ENCODE peak calls at places on chromosomes 12 and 14, in ten cellular contexts. D is heart right ventricle; C is SK-N-SH; T is CD8-positive, alpha-beta T cell; U is breast epithelium; O is neuronal stem cell; X is cardiac muscle cell; V is body of pancreas; Q is ovary; B is aorta. P is an unnamed sample.

GRCh38 chr14:31855262-31855661 is 221.8 kb upstream of the ARHGAP5 start:
- DNase-seq in D (no peak), C (no peak), T (no peak), U (no peak), O (no peak), X (no peak), V (no peak), Q (no peak), B (no peak), P (no peak)

GRCh38 chr12:101040936-101041335 is 169.1 kb downstream of the SLC5A8 start:
- DNase-seq in D (no peak), C (no peak), T (no peak), U (no peak), O (no peak), X (no peak), V (no peak), Q (no peak), B (no peak), P (no peak)

GRCh38 chr12:114403044-114403689 is 2.8 kb downstream of the TBX5 start:
- DNase-seq in D (peak), C (peak), T (no peak), U (no peak), O (peak), X (peak), V (no peak), Q (no peak), B (no peak), P (no peak)

GRCh38 chr12:24175281-24175680 is 225.8 kb upstream of the SOX5 start:
- DNase-seq in D (no peak), C (no peak), T (no peak), U (no peak), O (no peak), X (no peak), V (no peak), Q (no peak), B (no peak), P (no peak)

GRCh38 chr12:51592034-51592705 is 1.1 kb downstream of the SCN8A start:
- DNase-seq in D (no peak), C (peak), T (no peak), U (no peak), O (peak), X (no peak), V (no peak), Q (no peak), B (no peak), P (no peak)

GRCh38 chr12:6570264-6570887 is 2.3 kb upstream of the NOP2 start:
- DNase-seq in D (peak), C (peak), T (peak), U (no peak), O (no peak), X (peak), V (peak), Q (peak), B (no peak), P (no peak)

GRCh38 chr14:75543258-75543657 is 21.0 kb downstream of the BATF start:
- DNase-seq in D (no peak), C (no peak), T (no peak), U (no peak), O (no peak), X (no peak), V (no peak), Q (no peak), B (no peak), P (no peak)

GRCh38 chr12:66044731-66045130 is 85.8 kb downstream of the LLPH start:
- DNase-seq in D (no peak), C (no peak), T (no peak), U (no peak), O (no peak), X (no peak), V (no peak), Q (no peak), B (no peak), P (no peak)

GRCh38 chr14:28577711-28578131 is 188.9 kb upstream of the FOXG1 start:
- DNase-seq in D (no peak), C (no peak), T (no peak), U (peak), O (no peak), X (no peak), V (no peak), Q (no peak), B (no peak), P (no peak)

GRCh38 chr14:70993931-70994330 is 86.7 kb downstream of the PCNX1 start:
- DNase-seq in D (no peak), C (no peak), T (no peak), U (no peak), O (no peak), X (no peak), V (no peak), Q (no peak), B (no peak), P (no peak)

GRCh38 chr14:63147018-63147417 is 57.2 kb upstream of the RHOJ start:
- DNase-seq in D (no peak), C (no peak), T (no peak), U (no peak), O (no peak), X (no peak), V (no peak), Q (no peak), B (no peak), P (no peak)

GRCh38 chr12:89514751-89515150 is 9.8 kb downstream of the GALNT4 start:
- DNase-seq in D (no peak), C (no peak), T (no peak), U (no peak), O (no peak), X (no peak), V (no peak), Q (no peak), B (no peak), P (no peak)

GRCh38 chr14:21136024-21136423 is 19.8 kb downstream of the OR5AU1 start:
- DNase-seq in D (no peak), C (peak), T (no peak), U (no peak), O (peak), X (peak), V (no peak), Q (no peak), B (no peak), P (no peak)

GRCh38 chr12:29208935-29209701 is 60.0 kb downstream of the FAR2 start:
- DNase-seq in D (no peak), C (no peak), T (no peak), U (no peak), O (no peak), X (no peak), V (no peak), Q (no peak), B (no peak), P (no peak)

GRCh38 chr12:96354326-96354725 is 45.9 kb downstream of the CDK17 start:
- DNase-seq in D (no peak), C (no peak), T (no peak), U (no peak), O (no peak), X (no peak), V (no peak), Q (no peak), B (no peak), P (no peak)

GRCh38 chr12:11765817-11766794 is 116.6 kb downstream of the ETV6 start:
- DNase-seq in D (no peak), C (no peak), T (peak), U (peak), O (no peak), X (no peak), V (no peak), Q (no peak), B (peak), P (no peak)

GRCh38 chr14:23556700-23557440 is 799 bp downstream of the THTPA start:
- DNase-seq in D (no peak), C (no peak), T (no peak), U (no peak), O (no peak), X (no peak), V (no peak), Q (no peak), B (no peak), P (no peak)

GRCh38 chr14:29687071-29687765 is 240.4 kb downstream of the PRKD1 start:
- DNase-seq in D (no peak), C (no peak), T (no peak), U (no peak), O (no peak), X (no peak), V (no peak), Q (no peak), B (no peak), P (no peak)

GRCh38 chr12:127389923-127390322 is 877.0 kb upstream of the TMEM132C start:
- DNase-seq in D (no peak), C (no peak), T (no peak), U (no peak), O (peak), X (peak), V (no peak), Q (no peak), B (no peak), P (no peak)

GRCh38 chr14:41609704-41610183 is 3.1 kb downstream of the LRFN5 start:
- DNase-seq in D (peak), C (peak), T (no peak), U (no peak), O (peak), X (peak), V (no peak), Q (no peak), B (peak), P (peak)

GRCh38 chr12:95548056-95548538 is 3.2 kb downstream of the USP44 start:
- DNase-seq in D (peak), C (peak), T (peak), U (no peak), O (peak), X (peak), V (peak), Q (peak), B (peak), P (no peak)

GRCh38 chr12:29148958-29149690 is at the start of gene FAR2:
- DNase-seq in D (peak), C (peak), T (peak), U (no peak), O (peak), X (peak), V (peak), Q (peak), B (peak), P (no peak)

GRCh38 chr12:105805730-105806390 is 332.9 kb downstream of the NUAK1 start:
- DNase-seq in D (peak), C (no peak), T (no peak), U (no peak), O (no peak), X (no peak), V (no peak), Q (no peak), B (no peak), P (no peak)

GRCh38 chr12:28162697-28163096 is 27.6 kb upstream of the CCDC91 start:
- DNase-seq in D (no peak), C (no peak), T (no peak), U (no peak), O (no peak), X (no peak), V (no peak), Q (no peak), B (no peak), P (no peak)

GRCh38 chr14:44955528-44955927 is 6.2 kb downstream of the KLHL28 start:
- DNase-seq in D (no peak), C (no peak), T (no peak), U (no peak), O (no peak), X (no peak), V (no peak), Q (no peak), B (no peak), P (no peak)

GRCh38 chr14:88430976-88431375 is 45.5 kb downstream of the SPATA7 start:
- DNase-seq in D (no peak), C (no peak), T (no peak), U (no peak), O (no peak), X (no peak), V (no peak), Q (no peak), B (no peak), P (no peak)

GRCh38 chr14:33986804-33987203 is 35.9 kb upstream of the EGLN3 start:
- DNase-seq in D (no peak), C (no peak), T (no peak), U (no peak), O (no peak), X (no peak), V (no peak), Q (no peak), B (no peak), P (no peak)

GRCh38 chr14:38578278-38578681 is 322.4 kb upstream of the CLEC14A start:
- DNase-seq in D (no peak), C (no peak), T (no peak), U (no peak), O (no peak), X (no peak), V (no peak), Q (no peak), B (no peak), P (no peak)

GRCh38 chr14:30440986-30441385 is 118.0 kb upstream of the G2E3 start:
- DNase-seq in D (no peak), C (no peak), T (no peak), U (no peak), O (no peak), X (no peak), V (no peak), Q (no peak), B (no peak), P (no peak)

GRCh38 chr12:51522696-51523095 is 68.3 kb upstream of the SCN8A start:
- DNase-seq in D (no peak), C (peak), T (no peak), U (no peak), O (no peak), X (no peak), V (no peak), Q (no peak), B (no peak), P (no peak)

GRCh38 chr14:54086780-54087179 is 130.2 kb upstream of the BMP4 start:
- DNase-seq in D (no peak), C (no peak), T (no peak), U (no peak), O (no peak), X (no peak), V (no peak), Q (no peak), B (no peak), P (no peak)

GRCh38 chr12:67514502-67514901 is 134.0 kb upstream of the DYRK2 start:
- DNase-seq in D (no peak), C (no peak), T (no peak), U (no peak), O (no peak), X (no peak), V (no peak), Q (no peak), B (no peak), P (no peak)

GRCh38 chr12:67508830-67509229 is 139.7 kb upstream of the DYRK2 start:
- DNase-seq in D (no peak), C (no peak), T (no peak), U (no peak), O (no peak), X (no peak), V (no peak), Q (no peak), B (no peak), P (no peak)

GRCh38 chr12:67515679-67516363 is 132.7 kb upstream of the DYRK2 start:
- DNase-seq in D (no peak), C (no peak), T (peak), U (no peak), O (no peak), X (no peak), V (peak), Q (no peak), B (no peak), P (no peak)

GRCh38 chr12:67509987-67510386 is 138.6 kb upstream of the DYRK2 start:
- DNase-seq in D (no peak), C (no peak), T (no peak), U (no peak), O (no peak), X (no peak), V (no peak), Q (no peak), B (no peak), P (no peak)

GRCh38 chr12:67512061-67512460 is 136.5 kb upstream of the DYRK2 start:
- DNase-seq in D (no peak), C (no peak), T (no peak), U (no peak), O (no peak), X (no peak), V (no peak), Q (no peak), B (no peak), P (no peak)
- H3K27ac ChIP-seq in D (no peak), C (no peak), T (no peak), U (no peak), O (no peak), X (no peak), V (no peak), Q (no peak), B (no peak), P (no peak)

GRCh38 chr12:124024790-124025189 is 51.8 kb downstream of the ZNF664 start:
- DNase-seq in D (no peak), C (no peak), T (no peak), U (no peak), O (no peak), X (no peak), V (no peak), Q (no peak), B (no peak), P (no peak)
- H3K27ac ChIP-seq in D (no peak), C (no peak), T (no peak), U (no peak), O (no peak), X (peak), V (no peak), Q (no peak), B (no peak), P (no peak)

GRCh38 chr14:69540654-69541335 is 33.9 kb downstream of the CCDC177 start:
- DNase-seq in D (no peak), C (no peak), T (no peak), U (no peak), O (no peak), X (no peak), V (no peak), Q (no peak), B (no peak), P (no peak)
- H3K27ac ChIP-seq in D (no peak), C (no peak), T (no peak), U (peak), O (no peak), X (no peak), V (peak), Q (no peak), B (no peak), P (no peak)

DNA sequence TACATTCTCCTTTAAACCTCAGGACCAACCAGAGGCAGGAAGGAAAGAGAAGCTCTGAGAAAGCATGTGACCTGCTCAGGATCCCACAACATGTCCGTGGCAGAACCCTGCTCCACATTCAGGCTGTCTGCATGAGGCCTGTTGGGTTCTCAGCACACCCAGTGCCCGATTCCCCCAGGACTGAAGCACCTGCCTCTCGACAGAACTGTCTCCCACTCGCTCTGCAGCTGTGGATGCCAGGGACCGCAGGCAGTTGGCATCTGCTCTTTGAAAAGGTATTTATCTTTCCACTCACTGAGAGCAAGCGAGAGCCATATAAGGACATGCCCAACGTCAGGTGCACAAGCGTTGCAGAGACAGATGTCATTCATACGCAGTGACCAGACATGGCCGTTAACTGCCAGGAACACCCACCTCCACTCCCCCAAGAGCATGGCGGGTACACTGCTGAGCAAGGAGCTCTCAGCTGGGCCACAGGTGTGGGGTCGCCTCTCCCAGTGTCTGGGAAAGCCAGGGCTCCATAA is 18.9 kb downstream of the PITPNM2 start:
- DNase-seq in D (no peak), C (no peak), T (peak), U (peak), O (no peak), X (no peak), V (peak), Q (no peak), B (no peak), P (no peak)
- H3K27ac ChIP-seq in D (peak), C (no peak), T (peak), U (peak), O (no peak), X (no peak), V (no peak), Q (no peak), B (no peak), P (no peak)

GRCh38 chr12:62684586-62685295 is 218.1 kb downstream of the MON2 start:
- DNase-seq in D (peak), C (peak), T (no peak), U (no peak), O (no peak), X (no peak), V (no peak), Q (peak), B (peak), P (no peak)

GRCh38 chr12:62689042-62689839 is 222.6 kb downstream of the MON2 start:
- DNase-seq in D (no peak), C (no peak), T (no peak), U (no peak), O (no peak), X (no peak), V (no peak), Q (no peak), B (no peak), P (no peak)

GRCh38 chr12:62683724-62684501 is 217.3 kb downstream of the MON2 start:
- DNase-seq in D (peak), C (peak), T (no peak), U (peak), O (no peak), X (no peak), V (peak), Q (peak), B (peak), P (no peak)

GRCh38 chr12:62691309-62691708 is 224.7 kb downstream of the MON2 start:
- DNase-seq in D (no peak), C (no peak), T (no peak), U (no peak), O (no peak), X (no peak), V (no peak), Q (no peak), B (no peak), P (no peak)

DNA sequence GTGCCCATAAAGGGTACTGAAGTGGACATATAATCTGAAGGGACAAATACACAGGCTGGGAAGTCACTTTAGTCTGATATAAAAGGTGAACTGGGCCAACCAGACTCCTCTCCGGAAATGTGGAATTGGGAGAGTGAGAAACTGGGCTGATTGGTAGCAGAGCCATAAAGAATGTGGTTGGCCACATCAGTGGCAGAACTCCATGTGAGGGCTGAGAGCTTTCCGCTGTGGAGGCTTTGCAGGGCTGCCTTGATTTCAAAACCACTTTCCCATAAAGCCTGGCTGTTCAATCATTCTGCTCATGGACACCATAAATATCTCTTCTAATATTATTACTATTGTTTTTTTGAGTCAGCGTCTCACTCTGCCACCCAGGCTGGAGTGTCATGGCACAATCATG is 220.3 kb downstream of the MON2 start:
- DNase-seq in D (no peak), C (no peak), T (no peak), U (no peak), O (no peak), X (no peak), V (no peak), Q (no peak), B (no peak), P (no peak)
- H3K27ac ChIP-seq in D (no peak), C (no peak), T (no peak), U (peak), O (no peak), X (no peak), V (no peak), Q (no peak), B (peak), P (no peak)

DNA sequence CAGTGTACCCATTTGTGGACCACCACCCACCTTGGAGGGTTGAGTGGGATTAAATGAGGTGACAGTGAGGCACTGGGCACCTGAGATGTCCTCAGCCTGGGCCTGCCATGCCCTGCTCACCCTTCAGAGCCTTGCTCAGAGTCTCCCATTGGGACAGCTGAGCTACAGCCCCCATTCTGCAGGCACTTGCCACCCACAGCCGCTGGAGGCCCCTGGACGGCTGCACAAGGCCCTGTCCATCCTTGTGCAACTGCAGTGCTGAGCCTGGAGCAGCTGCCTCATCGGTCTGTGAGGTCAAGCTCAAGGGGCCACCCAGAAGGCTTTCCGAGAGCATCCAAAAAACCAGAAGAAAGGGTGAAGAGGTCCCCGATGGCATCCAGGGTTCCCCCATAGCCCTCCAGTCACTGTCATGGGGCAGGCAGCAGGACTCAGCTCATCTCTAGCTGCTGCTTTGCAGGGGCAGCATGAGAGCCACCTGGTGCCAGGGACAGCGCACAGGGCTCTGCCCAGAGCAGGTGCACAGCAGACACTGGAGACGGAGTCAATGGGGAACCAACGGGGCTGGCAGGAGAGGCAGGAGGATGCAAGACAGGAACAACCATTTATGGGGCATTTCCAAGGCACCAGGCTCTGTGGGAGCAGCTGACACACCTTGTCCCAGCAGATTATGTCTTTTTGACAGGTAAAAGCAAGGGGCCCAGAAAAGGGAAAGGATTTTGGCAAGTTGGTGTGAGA is 84.6 kb downstream of the ARL6IP4 start:
- DNase-seq in D (no peak), C (no peak), T (no peak), U (no peak), O (no peak), X (no peak), V (no peak), Q (no peak), B (no peak), P (no peak)
- H3K27ac ChIP-seq in D (peak), C (no peak), T (no peak), U (no peak), O (no peak), X (no peak), V (no peak), Q (peak), B (no peak), P (peak)

P was measured in substantia nigra.